ENCODE peak calls at places on chromosomes 11 and 22, in ten cellular contexts. One of them, this sample, is unnamed.

GRCh38 chr22:50299724-50300619 is 7.5 kb downstream of the PLXNB2 start:
- DNase-seq in activated T-cell treated with anti-CD3 and anti-CD28 coated beads, Interleukin-2, amount 50 U/mL, for 24 hours: no peak
- DNase-seq in amniotic stem cell: no peak
- DNase-seq in OCI-M1: no peak
- DNase-seq in HS-5: no peak
- DNase-seq in cardiac fibroblast: no peak
- DNase-seq in GM12891: no peak
- DNase-seq in hypothalamus: no peak
- DNase-seq in adipocyte: no peak
- DNase-seq in activated naive CD8-positive, alpha-beta T cell treated with anti-CD3 and anti-CD28 coated beads, Interleukin-2, amount 50 U/mL, for 24 hours: no peak
- DNase-seq in this sample: no peak

GRCh38 chr11:74694536-74694935 is 36.7 kb downstream of the CHRDL2 start:
- DNase-seq in activated T-cell treated with anti-CD3 and anti-CD28 coated beads, Interleukin-2, amount 50 U/mL, for 24 hours: no peak
- DNase-seq in amniotic stem cell: no peak
- DNase-seq in OCI-M1: no peak
- DNase-seq in HS-5: no peak
- DNase-seq in cardiac fibroblast: no peak
- DNase-seq in GM12891: no peak
- DNase-seq in hypothalamus: no peak
- DNase-seq in adipocyte: no peak
- DNase-seq in activated naive CD8-positive, alpha-beta T cell treated with anti-CD3 and anti-CD28 coated beads, Interleukin-2, amount 50 U/mL, for 24 hours: no peak
- DNase-seq in this sample: no peak

GRCh38 chr11:71931245-71931602 is 2.4 kb downstream of the RNF121 start:
- DNase-seq in activated T-cell treated with anti-CD3 and anti-CD28 coated beads, Interleukin-2, amount 50 U/mL, for 24 hours: no peak
- DNase-seq in amniotic stem cell: no peak
- DNase-seq in OCI-M1: no peak
- DNase-seq in HS-5: no peak
- DNase-seq in cardiac fibroblast: no peak
- DNase-seq in GM12891: no peak
- DNase-seq in hypothalamus: no peak
- DNase-seq in adipocyte: peak
- DNase-seq in activated naive CD8-positive, alpha-beta T cell treated with anti-CD3 and anti-CD28 coated beads, Interleukin-2, amount 50 U/mL, for 24 hours: no peak
- DNase-seq in this sample: no peak

GRCh38 chr11:77104727-77105126 is 2.1 kb downstream of the OMP start:
- DNase-seq in activated T-cell treated with anti-CD3 and anti-CD28 coated beads, Interleukin-2, amount 50 U/mL, for 24 hours: no peak
- DNase-seq in amniotic stem cell: no peak
- DNase-seq in OCI-M1: no peak
- DNase-seq in HS-5: no peak
- DNase-seq in cardiac fibroblast: peak
- DNase-seq in GM12891: no peak
- DNase-seq in hypothalamus: no peak
- DNase-seq in adipocyte: peak
- DNase-seq in activated naive CD8-positive, alpha-beta T cell treated with anti-CD3 and anti-CD28 coated beads, Interleukin-2, amount 50 U/mL, for 24 hours: no peak
- DNase-seq in this sample: no peak

GRCh38 chr22:33975841-33976240 is 55.6 kb upstream of the LARGE1 start:
- DNase-seq in activated T-cell treated with anti-CD3 and anti-CD28 coated beads, Interleukin-2, amount 50 U/mL, for 24 hours: no peak
- DNase-seq in amniotic stem cell: no peak
- DNase-seq in OCI-M1: no peak
- DNase-seq in HS-5: no peak
- DNase-seq in cardiac fibroblast: no peak
- DNase-seq in GM12891: no peak
- DNase-seq in hypothalamus: no peak
- DNase-seq in adipocyte: no peak
- DNase-seq in activated naive CD8-positive, alpha-beta T cell treated with anti-CD3 and anti-CD28 coated beads, Interleukin-2, amount 50 U/mL, for 24 hours: no peak
- DNase-seq in this sample: no peak

GRCh38 chr22:25844601-25845000 is 102.6 kb downstream of the MYO18B start:
- DNase-seq in activated T-cell treated with anti-CD3 and anti-CD28 coated beads, Interleukin-2, amount 50 U/mL, for 24 hours: no peak
- DNase-seq in amniotic stem cell: no peak
- DNase-seq in OCI-M1: no peak
- DNase-seq in HS-5: no peak
- DNase-seq in cardiac fibroblast: no peak
- DNase-seq in GM12891: no peak
- DNase-seq in hypothalamus: no peak
- DNase-seq in adipocyte: no peak
- DNase-seq in activated naive CD8-positive, alpha-beta T cell treated with anti-CD3 and anti-CD28 coated beads, Interleukin-2, amount 50 U/mL, for 24 hours: no peak
- DNase-seq in this sample: no peak

GRCh38 chr11:115409116-115409663 is 95.0 kb downstream of the CADM1 start:
- DNase-seq in activated T-cell treated with anti-CD3 and anti-CD28 coated beads, Interleukin-2, amount 50 U/mL, for 24 hours: no peak
- DNase-seq in amniotic stem cell: no peak
- DNase-seq in OCI-M1: no peak
- DNase-seq in HS-5: no peak
- DNase-seq in cardiac fibroblast: no peak
- DNase-seq in GM12891: no peak
- DNase-seq in hypothalamus: no peak
- DNase-seq in adipocyte: no peak
- DNase-seq in activated naive CD8-positive, alpha-beta T cell treated with anti-CD3 and anti-CD28 coated beads, Interleukin-2, amount 50 U/mL, for 24 hours: no peak
- DNase-seq in this sample: no peak

GRCh38 chr11:68076371-68077042 is 37.7 kb downstream of the TCIRG1 start:
- DNase-seq in activated T-cell treated with anti-CD3 and anti-CD28 coated beads, Interleukin-2, amount 50 U/mL, for 24 hours: no peak
- DNase-seq in amniotic stem cell: no peak
- DNase-seq in OCI-M1: peak
- DNase-seq in HS-5: no peak
- DNase-seq in cardiac fibroblast: no peak
- DNase-seq in GM12891: no peak
- DNase-seq in hypothalamus: no peak
- DNase-seq in adipocyte: no peak
- DNase-seq in activated naive CD8-positive, alpha-beta T cell treated with anti-CD3 and anti-CD28 coated beads, Interleukin-2, amount 50 U/mL, for 24 hours: no peak
- DNase-seq in this sample: peak

GRCh38 chr22:25572708-25573161 is 8.3 kb downstream of the GRK3 start:
- DNase-seq in activated T-cell treated with anti-CD3 and anti-CD28 coated beads, Interleukin-2, amount 50 U/mL, for 24 hours: no peak
- DNase-seq in amniotic stem cell: no peak
- DNase-seq in OCI-M1: peak
- DNase-seq in HS-5: no peak
- DNase-seq in cardiac fibroblast: no peak
- DNase-seq in GM12891: no peak
- DNase-seq in hypothalamus: no peak
- DNase-seq in adipocyte: no peak
- DNase-seq in activated naive CD8-positive, alpha-beta T cell treated with anti-CD3 and anti-CD28 coated beads, Interleukin-2, amount 50 U/mL, for 24 hours: no peak
- DNase-seq in this sample: no peak

GRCh38 chr22:37601203-37601539 is 7.5 kb upstream of the GGA1 start:
- DNase-seq in activated T-cell treated with anti-CD3 and anti-CD28 coated beads, Interleukin-2, amount 50 U/mL, for 24 hours: no peak
- DNase-seq in amniotic stem cell: no peak
- DNase-seq in OCI-M1: no peak
- DNase-seq in HS-5: no peak
- DNase-seq in cardiac fibroblast: no peak
- DNase-seq in GM12891: no peak
- DNase-seq in hypothalamus: no peak
- DNase-seq in adipocyte: no peak
- DNase-seq in activated naive CD8-positive, alpha-beta T cell treated with anti-CD3 and anti-CD28 coated beads, Interleukin-2, amount 50 U/mL, for 24 hours: no peak
- DNase-seq in this sample: no peak

GRCh38 chr11:131253885-131254204 is 116.6 kb upstream of the NTM start:
- DNase-seq in activated T-cell treated with anti-CD3 and anti-CD28 coated beads, Interleukin-2, amount 50 U/mL, for 24 hours: no peak
- DNase-seq in amniotic stem cell: no peak
- DNase-seq in OCI-M1: no peak
- DNase-seq in HS-5: no peak
- DNase-seq in cardiac fibroblast: peak
- DNase-seq in GM12891: no peak
- DNase-seq in hypothalamus: no peak
- DNase-seq in adipocyte: peak
- DNase-seq in activated naive CD8-positive, alpha-beta T cell treated with anti-CD3 and anti-CD28 coated beads, Interleukin-2, amount 50 U/mL, for 24 hours: no peak
- DNase-seq in this sample: no peak

GRCh38 chr22:29426476-29426875 is 11.9 kb upstream of the RFPL1 start:
- DNase-seq in activated T-cell treated with anti-CD3 and anti-CD28 coated beads, Interleukin-2, amount 50 U/mL, for 24 hours: no peak
- DNase-seq in amniotic stem cell: no peak
- DNase-seq in OCI-M1: no peak
- DNase-seq in HS-5: no peak
- DNase-seq in cardiac fibroblast: no peak
- DNase-seq in GM12891: no peak
- DNase-seq in hypothalamus: no peak
- DNase-seq in adipocyte: no peak
- DNase-seq in activated naive CD8-positive, alpha-beta T cell treated with anti-CD3 and anti-CD28 coated beads, Interleukin-2, amount 50 U/mL, for 24 hours: no peak
- DNase-seq in this sample: no peak

GRCh38 chr22:22944268-22944985 is 56.8 kb downstream of the IGLL5 start:
- DNase-seq in activated T-cell treated with anti-CD3 and anti-CD28 coated beads, Interleukin-2, amount 50 U/mL, for 24 hours: no peak
- DNase-seq in amniotic stem cell: no peak
- DNase-seq in OCI-M1: no peak
- DNase-seq in HS-5: no peak
- DNase-seq in cardiac fibroblast: no peak
- DNase-seq in GM12891: no peak
- DNase-seq in hypothalamus: no peak
- DNase-seq in adipocyte: no peak
- DNase-seq in activated naive CD8-positive, alpha-beta T cell treated with anti-CD3 and anti-CD28 coated beads, Interleukin-2, amount 50 U/mL, for 24 hours: no peak
- DNase-seq in this sample: no peak

GRCh38 chr22:23055448-23056179 is 14.7 kb upstream of the GNAZ start:
- DNase-seq in activated T-cell treated with anti-CD3 and anti-CD28 coated beads, Interleukin-2, amount 50 U/mL, for 24 hours: peak
- DNase-seq in amniotic stem cell: no peak
- DNase-seq in OCI-M1: no peak
- DNase-seq in HS-5: no peak
- DNase-seq in cardiac fibroblast: no peak
- DNase-seq in GM12891: no peak
- DNase-seq in hypothalamus: no peak
- DNase-seq in adipocyte: no peak
- DNase-seq in activated naive CD8-positive, alpha-beta T cell treated with anti-CD3 and anti-CD28 coated beads, Interleukin-2, amount 50 U/mL, for 24 hours: no peak
- DNase-seq in this sample: peak

GRCh38 chr11:69239320-69240040 is 54.5 kb upstream of the MYEOV start:
- DNase-seq in activated T-cell treated with anti-CD3 and anti-CD28 coated beads, Interleukin-2, amount 50 U/mL, for 24 hours: no peak
- DNase-seq in amniotic stem cell: no peak
- DNase-seq in OCI-M1: no peak
- DNase-seq in HS-5: no peak
- DNase-seq in cardiac fibroblast: no peak
- DNase-seq in GM12891: no peak
- DNase-seq in hypothalamus: no peak
- DNase-seq in adipocyte: no peak
- DNase-seq in activated naive CD8-positive, alpha-beta T cell treated with anti-CD3 and anti-CD28 coated beads, Interleukin-2, amount 50 U/mL, for 24 hours: no peak
- DNase-seq in this sample: no peak

GRCh38 chr22:37237371-37238268 is 6.4 kb downstream of the RAC2 start:
- DNase-seq in activated T-cell treated with anti-CD3 and anti-CD28 coated beads, Interleukin-2, amount 50 U/mL, for 24 hours: peak
- DNase-seq in amniotic stem cell: no peak
- DNase-seq in OCI-M1: no peak
- DNase-seq in HS-5: no peak
- DNase-seq in cardiac fibroblast: peak
- DNase-seq in GM12891: no peak
- DNase-seq in hypothalamus: no peak
- DNase-seq in adipocyte: no peak
- DNase-seq in activated naive CD8-positive, alpha-beta T cell treated with anti-CD3 and anti-CD28 coated beads, Interleukin-2, amount 50 U/mL, for 24 hours: peak
- DNase-seq in this sample: no peak

GRCh38 chr11:73320786-73321325 is 12.8 kb downstream of the ARHGEF17 start:
- DNase-seq in activated T-cell treated with anti-CD3 and anti-CD28 coated beads, Interleukin-2, amount 50 U/mL, for 24 hours: no peak
- DNase-seq in amniotic stem cell: no peak
- DNase-seq in OCI-M1: no peak
- DNase-seq in HS-5: no peak
- DNase-seq in cardiac fibroblast: peak
- DNase-seq in GM12891: no peak
- DNase-seq in hypothalamus: no peak
- DNase-seq in adipocyte: no peak
- DNase-seq in activated naive CD8-positive, alpha-beta T cell treated with anti-CD3 and anti-CD28 coated beads, Interleukin-2, amount 50 U/mL, for 24 hours: no peak
- DNase-seq in this sample: no peak

GRCh38 chr22:48342016-48342415 is 1485.7 kb downstream of the BRD1 start:
- DNase-seq in activated T-cell treated with anti-CD3 and anti-CD28 coated beads, Interleukin-2, amount 50 U/mL, for 24 hours: no peak
- DNase-seq in amniotic stem cell: no peak
- DNase-seq in OCI-M1: no peak
- DNase-seq in HS-5: no peak
- DNase-seq in cardiac fibroblast: no peak
- DNase-seq in GM12891: no peak
- DNase-seq in hypothalamus: no peak
- DNase-seq in adipocyte: no peak
- DNase-seq in activated naive CD8-positive, alpha-beta T cell treated with anti-CD3 and anti-CD28 coated beads, Interleukin-2, amount 50 U/mL, for 24 hours: no peak
- DNase-seq in this sample: no peak

GRCh38 chr22:21868651-21869050 is 1.2 kb upstream of the MAPK1 start:
- DNase-seq in activated T-cell treated with anti-CD3 and anti-CD28 coated beads, Interleukin-2, amount 50 U/mL, for 24 hours: no peak
- DNase-seq in amniotic stem cell: no peak
- DNase-seq in OCI-M1: no peak
- DNase-seq in HS-5: no peak
- DNase-seq in cardiac fibroblast: no peak
- DNase-seq in GM12891: no peak
- DNase-seq in hypothalamus: no peak
- DNase-seq in adipocyte: no peak
- DNase-seq in activated naive CD8-positive, alpha-beta T cell treated with anti-CD3 and anti-CD28 coated beads, Interleukin-2, amount 50 U/mL, for 24 hours: no peak
- DNase-seq in this sample: peak

GRCh38 chr11:111393585-111393984 is 14.5 kb upstream of the POU2AF1 start:
- DNase-seq in activated T-cell treated with anti-CD3 and anti-CD28 coated beads, Interleukin-2, amount 50 U/mL, for 24 hours: no peak
- DNase-seq in amniotic stem cell: no peak
- DNase-seq in OCI-M1: no peak
- DNase-seq in HS-5: no peak
- DNase-seq in cardiac fibroblast: no peak
- DNase-seq in GM12891: no peak
- DNase-seq in hypothalamus: no peak
- DNase-seq in adipocyte: no peak
- DNase-seq in activated naive CD8-positive, alpha-beta T cell treated with anti-CD3 and anti-CD28 coated beads, Interleukin-2, amount 50 U/mL, for 24 hours: no peak
- DNase-seq in this sample: no peak

This sample was measured in K562.